ENCODE peak calls at places on chromosomes 6 and 20, in five cellular contexts. One of them, this sample, is unnamed.

GRCh38 chr20:25761596-25761995 is 64.9 kb upstream of the ZNF337 start:
- DNase-seq in GM10248: no peak
- DNase-seq in glutamatergic neuron: no peak
- DNase-seq in CD8-positive, alpha-beta T cell: no peak
- DNase-seq in CD4-positive, alpha-beta T cell: no peak
- DNase-seq in this sample: no peak

GRCh38 chr6:144335315-144335861 is 50.3 kb downstream of the UTRN start:
- DNase-seq in GM10248: no peak
- DNase-seq in glutamatergic neuron: no peak
- DNase-seq in CD8-positive, alpha-beta T cell: no peak
- DNase-seq in CD4-positive, alpha-beta T cell: no peak
- DNase-seq in this sample: no peak

GRCh38 chr20:38601216-38602184 is at the start of gene ARHGAP40:
- DNase-seq in GM10248: peak
- DNase-seq in glutamatergic neuron: peak
- DNase-seq in CD8-positive, alpha-beta T cell: no peak
- DNase-seq in CD4-positive, alpha-beta T cell: no peak
- DNase-seq in this sample: peak

GRCh38 chr20:40160151-40160550 is 528.9 kb downstream of the MAFB start:
- DNase-seq in GM10248: peak
- DNase-seq in glutamatergic neuron: peak
- DNase-seq in CD8-positive, alpha-beta T cell: no peak
- DNase-seq in CD4-positive, alpha-beta T cell: no peak
- DNase-seq in this sample: peak

GRCh38 chr6:48117246-48117645 is 6.2 kb upstream of the PTCHD4 start:
- DNase-seq in GM10248: no peak
- DNase-seq in glutamatergic neuron: no peak
- DNase-seq in CD8-positive, alpha-beta T cell: no peak
- DNase-seq in CD4-positive, alpha-beta T cell: no peak
- DNase-seq in this sample: no peak

GRCh38 chr20:8209061-8209460 is 77.0 kb downstream of the PLCB1 start:
- DNase-seq in GM10248: peak
- DNase-seq in glutamatergic neuron: no peak
- DNase-seq in CD8-positive, alpha-beta T cell: no peak
- DNase-seq in CD4-positive, alpha-beta T cell: no peak
- DNase-seq in this sample: no peak

GRCh38 chr6:10276888-10277287 is 138.0 kb downstream of the TFAP2A start:
- DNase-seq in GM10248: no peak
- DNase-seq in glutamatergic neuron: no peak
- DNase-seq in CD8-positive, alpha-beta T cell: no peak
- DNase-seq in CD4-positive, alpha-beta T cell: no peak
- DNase-seq in this sample: no peak

GRCh38 chr6:41162687-41163418 is at the start of gene TREM2:
- DNase-seq in GM10248: no peak
- DNase-seq in glutamatergic neuron: no peak
- DNase-seq in CD8-positive, alpha-beta T cell: no peak
- DNase-seq in CD4-positive, alpha-beta T cell: no peak
- DNase-seq in this sample: no peak

GRCh38 chr6:36610576-36611336 is 16.6 kb downstream of the SRSF3 start:
- DNase-seq in GM10248: no peak
- DNase-seq in glutamatergic neuron: no peak
- DNase-seq in CD8-positive, alpha-beta T cell: no peak
- DNase-seq in CD4-positive, alpha-beta T cell: no peak
- DNase-seq in this sample: no peak

GRCh38 chr6:57316581-57317059 is 810 bp upstream of the PRIM2 start:
- DNase-seq in GM10248: peak
- DNase-seq in glutamatergic neuron: peak
- DNase-seq in CD8-positive, alpha-beta T cell: peak
- DNase-seq in CD4-positive, alpha-beta T cell: peak
- DNase-seq in this sample: peak

GRCh38 chr6:128515550-128516513 is 4.6 kb downstream of the PTPRK start:
- DNase-seq in GM10248: no peak
- DNase-seq in glutamatergic neuron: no peak
- DNase-seq in CD8-positive, alpha-beta T cell: no peak
- DNase-seq in CD4-positive, alpha-beta T cell: no peak
- DNase-seq in this sample: no peak

GRCh38 chr6:158329531-158329930 is 17.3 kb downstream of the TULP4 start:
- DNase-seq in GM10248: no peak
- DNase-seq in glutamatergic neuron: no peak
- DNase-seq in CD8-positive, alpha-beta T cell: no peak
- DNase-seq in CD4-positive, alpha-beta T cell: no peak
- DNase-seq in this sample: no peak

GRCh38 chr6:149680490-149680889 is 32.0 kb upstream of the KATNA1 start:
- DNase-seq in GM10248: peak
- DNase-seq in glutamatergic neuron: no peak
- DNase-seq in CD8-positive, alpha-beta T cell: no peak
- DNase-seq in CD4-positive, alpha-beta T cell: no peak
- DNase-seq in this sample: no peak

GRCh38 chr6:53573299-53573698 is 28.4 kb upstream of the GCLC start:
- DNase-seq in GM10248: no peak
- DNase-seq in glutamatergic neuron: no peak
- DNase-seq in CD8-positive, alpha-beta T cell: no peak
- DNase-seq in CD4-positive, alpha-beta T cell: no peak
- DNase-seq in this sample: no peak

GRCh38 chr20:63471002-63471718 is 1.3 kb downstream of the KCNQ2 start:
- DNase-seq in GM10248: no peak
- DNase-seq in glutamatergic neuron: peak
- DNase-seq in CD8-positive, alpha-beta T cell: no peak
- DNase-seq in CD4-positive, alpha-beta T cell: no peak
- DNase-seq in this sample: no peak

GRCh38 chr6:30463651-30464618 is 25.4 kb upstream of the HLA-E start:
- DNase-seq in GM10248: no peak
- DNase-seq in glutamatergic neuron: no peak
- DNase-seq in CD8-positive, alpha-beta T cell: peak
- DNase-seq in CD4-positive, alpha-beta T cell: peak
- DNase-seq in this sample: no peak

GRCh38 chr20:2468581-2469407 is 1.8 kb downstream of the SNRPB start:
- DNase-seq in GM10248: no peak
- DNase-seq in glutamatergic neuron: no peak
- DNase-seq in CD8-positive, alpha-beta T cell: no peak
- DNase-seq in CD4-positive, alpha-beta T cell: no peak
- DNase-seq in this sample: no peak

GRCh38 chr6:46909371-46909770 is 12.4 kb downstream of the ADGRF5 start:
- DNase-seq in GM10248: no peak
- DNase-seq in glutamatergic neuron: no peak
- DNase-seq in CD8-positive, alpha-beta T cell: no peak
- DNase-seq in CD4-positive, alpha-beta T cell: no peak
- DNase-seq in this sample: no peak

GRCh38 chr6:1885576-1886003 is 275.9 kb downstream of the FOXC1 start:
- DNase-seq in GM10248: no peak
- DNase-seq in glutamatergic neuron: no peak
- DNase-seq in CD8-positive, alpha-beta T cell: no peak
- DNase-seq in CD4-positive, alpha-beta T cell: no peak
- DNase-seq in this sample: no peak

GRCh38 chr6:139406577-139407343 is 32.3 kb upstream of the CITED2 start:
- DNase-seq in GM10248: no peak
- DNase-seq in glutamatergic neuron: no peak
- DNase-seq in CD8-positive, alpha-beta T cell: no peak
- DNase-seq in CD4-positive, alpha-beta T cell: no peak
- DNase-seq in this sample: no peak

GRCh38 chr6:77383026-77383425 is 80.3 kb downstream of the HTR1B start:
- DNase-seq in GM10248: no peak
- DNase-seq in glutamatergic neuron: no peak
- DNase-seq in CD8-positive, alpha-beta T cell: no peak
- DNase-seq in CD4-positive, alpha-beta T cell: no peak
- DNase-seq in this sample: no peak

GRCh38 chr20:13397300-13397724 is 176.2 kb downstream of the ISM1 start:
- DNase-seq in GM10248: no peak
- DNase-seq in glutamatergic neuron: no peak
- DNase-seq in CD8-positive, alpha-beta T cell: no peak
- DNase-seq in CD4-positive, alpha-beta T cell: no peak
- DNase-seq in this sample: no peak

GRCh38 chr6:39642300-39642699 is 82.9 kb downstream of the KIF6 start:
- DNase-seq in GM10248: no peak
- DNase-seq in glutamatergic neuron: no peak
- DNase-seq in CD8-positive, alpha-beta T cell: no peak
- DNase-seq in CD4-positive, alpha-beta T cell: no peak
- DNase-seq in this sample: no peak

GRCh38 chr6:117795234-117795633 is 111.8 kb upstream of the SLC35F1 start:
- DNase-seq in GM10248: no peak
- DNase-seq in glutamatergic neuron: no peak
- DNase-seq in CD8-positive, alpha-beta T cell: no peak
- DNase-seq in CD4-positive, alpha-beta T cell: no peak
- DNase-seq in this sample: no peak

GRCh38 chr6:84103029-84103428 is 69.5 kb downstream of the MRAP2 start:
- DNase-seq in GM10248: no peak
- DNase-seq in glutamatergic neuron: no peak
- DNase-seq in CD8-positive, alpha-beta T cell: no peak
- DNase-seq in CD4-positive, alpha-beta T cell: no peak
- DNase-seq in this sample: no peak

GRCh38 chr6:8731874-8732273 is 296.5 kb upstream of the SLC35B3 start:
- DNase-seq in GM10248: no peak
- DNase-seq in glutamatergic neuron: no peak
- DNase-seq in CD8-positive, alpha-beta T cell: no peak
- DNase-seq in CD4-positive, alpha-beta T cell: no peak
- DNase-seq in this sample: no peak

GRCh38 chr6:105167987-105168386 is 11.8 kb downstream of the POPDC3 start:
- DNase-seq in GM10248: no peak
- DNase-seq in glutamatergic neuron: no peak
- DNase-seq in CD8-positive, alpha-beta T cell: no peak
- DNase-seq in CD4-positive, alpha-beta T cell: no peak
- DNase-seq in this sample: no peak

GRCh38 chr6:123940551-123940950 is 136.9 kb downstream of the NKAIN2 start:
- DNase-seq in GM10248: no peak
- DNase-seq in glutamatergic neuron: no peak
- DNase-seq in CD8-positive, alpha-beta T cell: no peak
- DNase-seq in CD4-positive, alpha-beta T cell: no peak
- DNase-seq in this sample: no peak

GRCh38 chr6:5115168-5115567 is 30.0 kb downstream of the PPP1R3G start:
- DNase-seq in GM10248: no peak
- DNase-seq in glutamatergic neuron: no peak
- DNase-seq in CD8-positive, alpha-beta T cell: no peak
- DNase-seq in CD4-positive, alpha-beta T cell: no peak
- DNase-seq in this sample: no peak

GRCh38 chr20:48921168-48921882 is at the start of gene ARFGEF2:
- DNase-seq in GM10248: peak
- DNase-seq in glutamatergic neuron: peak
- DNase-seq in CD8-positive, alpha-beta T cell: peak
- DNase-seq in CD4-positive, alpha-beta T cell: peak
- DNase-seq in this sample: peak
- TF ChIP-seq CTCF in GM10248: no peak
- TF ChIP-seq CTCF in glutamatergic neuron: no peak
- TF ChIP-seq CTCF in CD8-positive, alpha-beta T cell: no peak
- TF ChIP-seq CTCF in CD4-positive, alpha-beta T cell: no peak
- TF ChIP-seq CTCF in this sample: no peak

GRCh38 chr6:45841062-45841461 is 174.6 kb downstream of the CLIC5 start:
- DNase-seq in GM10248: no peak
- DNase-seq in glutamatergic neuron: no peak
- DNase-seq in CD8-positive, alpha-beta T cell: no peak
- DNase-seq in CD4-positive, alpha-beta T cell: no peak
- DNase-seq in this sample: no peak

GRCh38 chr6:45845546-45845945 is 170.1 kb downstream of the CLIC5 start:
- DNase-seq in GM10248: no peak
- DNase-seq in glutamatergic neuron: no peak
- DNase-seq in CD8-positive, alpha-beta T cell: no peak
- DNase-seq in CD4-positive, alpha-beta T cell: no peak
- DNase-seq in this sample: no peak

GRCh38 chr6:45838486-45838885 is 177.2 kb downstream of the CLIC5 start:
- DNase-seq in GM10248: no peak
- DNase-seq in glutamatergic neuron: no peak
- DNase-seq in CD8-positive, alpha-beta T cell: no peak
- DNase-seq in CD4-positive, alpha-beta T cell: no peak
- DNase-seq in this sample: no peak

GRCh38 chr6:45838996-45839395 is 176.7 kb downstream of the CLIC5 start:
- DNase-seq in GM10248: no peak
- DNase-seq in glutamatergic neuron: no peak
- DNase-seq in CD8-positive, alpha-beta T cell: no peak
- DNase-seq in CD4-positive, alpha-beta T cell: no peak
- DNase-seq in this sample: no peak

DNA sequence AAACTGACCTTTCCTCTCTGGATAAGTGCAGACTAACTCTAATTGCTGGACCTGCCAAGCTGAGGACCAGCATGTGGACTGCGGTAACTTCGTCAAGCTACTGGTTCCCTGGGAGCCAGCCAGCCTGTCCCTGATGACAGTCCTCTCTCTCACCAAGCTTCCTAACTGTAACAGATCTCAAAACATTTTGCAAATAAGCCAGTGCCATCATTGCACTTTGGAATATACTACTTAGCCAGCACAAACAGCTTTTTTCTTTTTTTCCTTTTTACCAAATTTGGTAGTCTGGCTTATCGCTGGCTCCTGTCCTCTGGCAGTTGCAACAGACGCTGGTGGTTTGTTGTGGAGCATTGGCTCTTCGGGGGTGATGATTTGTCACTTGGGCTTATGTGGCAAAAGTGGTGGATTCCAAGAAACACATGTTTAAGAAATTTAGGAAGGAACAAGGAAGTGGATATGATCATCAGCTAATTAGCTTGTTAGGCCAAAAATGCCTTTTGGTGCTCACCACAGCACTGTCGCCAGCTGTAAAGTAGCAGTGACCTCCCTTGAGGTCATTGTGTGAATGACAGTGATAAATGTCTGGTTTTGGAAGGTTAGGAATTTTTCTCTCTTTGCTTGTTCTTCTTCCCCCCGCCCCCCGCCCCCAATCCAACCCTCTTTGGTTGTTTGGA is 171.7 kb downstream of the CLIC5 start:
- DNase-seq in GM10248: no peak
- DNase-seq in glutamatergic neuron: no peak
- DNase-seq in CD8-positive, alpha-beta T cell: no peak
- DNase-seq in CD4-positive, alpha-beta T cell: no peak
- DNase-seq in this sample: no peak
- TF ChIP-seq CTCF in GM10248: no peak
- TF ChIP-seq CTCF in glutamatergic neuron: no peak
- TF ChIP-seq CTCF in CD8-positive, alpha-beta T cell: no peak
- TF ChIP-seq CTCF in CD4-positive, alpha-beta T cell: no peak
- TF ChIP-seq CTCF in this sample: no peak

GRCh38 chr20:57938158-57939108 is 228.6 kb upstream of the PMEPA1 start:
- DNase-seq in GM10248: no peak
- DNase-seq in glutamatergic neuron: no peak
- DNase-seq in CD8-positive, alpha-beta T cell: no peak
- DNase-seq in CD4-positive, alpha-beta T cell: no peak
- DNase-seq in this sample: no peak
- TF ChIP-seq CTCF in GM10248: no peak
- TF ChIP-seq CTCF in glutamatergic neuron: peak
- TF ChIP-seq CTCF in CD8-positive, alpha-beta T cell: no peak
- TF ChIP-seq CTCF in CD4-positive, alpha-beta T cell: no peak
- TF ChIP-seq CTCF in this sample: no peak

GRCh38 chr6:31727717-31728671 is 1.1 kb downstream of the DDAH2 start:
- DNase-seq in GM10248: no peak
- DNase-seq in glutamatergic neuron: no peak
- DNase-seq in CD8-positive, alpha-beta T cell: no peak
- DNase-seq in CD4-positive, alpha-beta T cell: no peak
- DNase-seq in this sample: no peak

GRCh38 chr6:31730631-31731086 is 1.6 kb upstream of the DDAH2 start:
- DNase-seq in GM10248: no peak
- DNase-seq in glutamatergic neuron: no peak
- DNase-seq in CD8-positive, alpha-beta T cell: no peak
- DNase-seq in CD4-positive, alpha-beta T cell: no peak
- DNase-seq in this sample: no peak

GRCh38 chr6:31729979-31730630 is 1.0 kb upstream of the DDAH2 start:
- DNase-seq in GM10248: peak
- DNase-seq in glutamatergic neuron: peak
- DNase-seq in CD8-positive, alpha-beta T cell: peak
- DNase-seq in CD4-positive, alpha-beta T cell: peak
- DNase-seq in this sample: peak

GRCh38 chr6:31728767-31729514 is at the start of gene DDAH2:
- DNase-seq in GM10248: no peak
- DNase-seq in glutamatergic neuron: no peak
- DNase-seq in CD8-positive, alpha-beta T cell: no peak
- DNase-seq in CD4-positive, alpha-beta T cell: no peak
- DNase-seq in this sample: no peak

GRCh38 chr6:31729515-31729978 is 448 bp upstream of the DDAH2 start:
- DNase-seq in GM10248: peak
- DNase-seq in glutamatergic neuron: peak
- DNase-seq in CD8-positive, alpha-beta T cell: peak
- DNase-seq in CD4-positive, alpha-beta T cell: peak
- DNase-seq in this sample: peak
- TF ChIP-seq CTCF in GM10248: peak
- TF ChIP-seq CTCF in glutamatergic neuron: peak
- TF ChIP-seq CTCF in CD8-positive, alpha-beta T cell: peak
- TF ChIP-seq CTCF in CD4-positive, alpha-beta T cell: peak
- TF ChIP-seq CTCF in this sample: peak